ENCODE peak calls at places on chromosomes 16 and 17, in seven cellular contexts. B, K, A, O, E, D and G are unnamed samples.

GRCh38 chr17:74561580-74561979 is 5.7 kb downstream of the CD300H start:
- DNase-seq in B (no peak), K (no peak), A (no peak), O (no peak), E (no peak), D (no peak), G (no peak)

GRCh38 chr16:81796035-81796434 is 16.9 kb downstream of the PLCG2 start:
- DNase-seq in B (no peak), K (no peak), A (no peak), O (no peak), E (no peak), D (no peak), G (no peak)

GRCh38 chr16:48124266-48124665 is 31.5 kb downstream of the ABCC12 start:
- DNase-seq in B (no peak), K (no peak), A (no peak), O (no peak), E (no peak), D (no peak), G (no peak)

GRCh38 chr16:50165473-50165872 is 12.4 kb downstream of the TENT4B start:
- DNase-seq in B (no peak), K (no peak), A (no peak), O (no peak), E (no peak), D (no peak), G (no peak)

GRCh38 chr16:46466239-46466638 is 154.9 kb downstream of the SHCBP1 start:
- DNase-seq in B (no peak), K (no peak), A (no peak), O (no peak), E (no peak), D (no peak), G (no peak)

GRCh38 chr17:59837362-59838195 is 55.2 kb downstream of the TUBD1 start:
- DNase-seq in B (no peak), K (peak; percentile 100), A (peak; percentile 98), O (peak; percentile 95), E (no peak), D (peak; percentile 100), G (no peak)

GRCh38 chr16:67544844-67545664 is 16.4 kb downstream of the RIPOR1 start:
- DNase-seq in B (no peak), K (no peak), A (no peak), O (no peak), E (peak; percentile 42), D (no peak), G (no peak)

GRCh38 chr17:42202696-42203095 is 8.4 kb upstream of the GHDC start:
- DNase-seq in B (no peak), K (no peak), A (no peak), O (no peak), E (no peak), D (no peak), G (no peak)

GRCh38 chr16:84526794-84527485 is 22.5 kb upstream of the MEAK7 start:
- DNase-seq in B (no peak), K (peak; percentile 47), A (no peak), O (no peak), E (peak; percentile 39), D (peak; percentile 73), G (no peak)

GRCh38 chr17:37360632-37361031 is 15.2 kb upstream of the C17orf78 start:
- DNase-seq in B (no peak), K (peak; percentile 8), A (peak; percentile 5), O (no peak), E (no peak), D (peak; percentile 10), G (no peak)

GRCh38 chr16:66451548-66451947 is 24.5 kb downstream of the BEAN1 start:
- DNase-seq in B (no peak), K (no peak), A (no peak), O (no peak), E (no peak), D (no peak), G (no peak)

GRCh38 chr16:2824626-2825025 is 5.5 kb upstream of the ZG16B start:
- DNase-seq in B (no peak), K (no peak), A (no peak), O (no peak), E (peak; percentile 25), D (no peak), G (no peak)

GRCh38 chr17:44536090-44536960 is 21.0 kb upstream of the FZD2 start:
- DNase-seq in B (no peak), K (peak; percentile 54), A (no peak), O (no peak), E (no peak), D (no peak), G (no peak)

GRCh38 chr16:727291-727977 is 528 bp downstream of the HAGHL start:
- DNase-seq in B (no peak), K (peak; percentile 24), A (peak; percentile 62), O (no peak), E (no peak), D (no peak), G (no peak)

GRCh38 chr17:76816590-76817135 is 51.5 kb upstream of the MGAT5B start:
- DNase-seq in B (peak; percentile 28), K (peak; percentile 63), A (peak; percentile 67), O (no peak), E (no peak), D (peak; percentile 53), G (no peak)

GRCh38 chr17:31378638-31379037 is 12.8 kb upstream of the RAB11FIP4 start:
- DNase-seq in B (no peak), K (no peak), A (no peak), O (no peak), E (no peak), D (no peak), G (no peak)

GRCh38 chr16:57688487-57688986 is 6.1 kb upstream of the DRC7 start:
- DNase-seq in B (no peak), K (no peak), A (no peak), O (no peak), E (no peak), D (no peak), G (no peak)

GRCh38 chr17:35895602-35896001 is 15.4 kb upstream of the CCL5 start:
- DNase-seq in B (no peak), K (peak; percentile 23), A (no peak), O (no peak), E (no peak), D (peak; percentile 78), G (no peak)

GRCh38 chr17:78231991-78232759 is 744 bp downstream of the TMEM235 start:
- DNase-seq in B (no peak), K (no peak), A (peak; percentile 41), O (no peak), E (no peak), D (no peak), G (no peak)

GRCh38 chr16:7888421-7888820 is 555.8 kb downstream of the RBFOX1 start:
- DNase-seq in B (no peak), K (no peak), A (no peak), O (no peak), E (no peak), D (no peak), G (no peak)

GRCh38 chr17:22090263-22090935 is 398.1 kb downstream of the KCNJ18 start:
- DNase-seq in B (no peak), K (no peak), A (no peak), O (no peak), E (no peak), D (no peak), G (no peak)

GRCh38 chr17:72715906-72716572 is 376.4 kb downstream of the SLC39A11 start:
- DNase-seq in B (no peak), K (peak; percentile 96), A (peak; percentile 12), O (peak; percentile 41), E (no peak), D (peak; percentile 85), G (no peak)

GRCh38 chr16:6211644-6212043 is 1114.0 kb upstream of the EEF2KMT start:
- DNase-seq in B (no peak), K (no peak), A (no peak), O (no peak), E (no peak), D (no peak), G (no peak)

GRCh38 chr16:24516900-24517669 is 22.3 kb upstream of the RBBP6 start:
- DNase-seq in B (peak; percentile 68), K (peak; percentile 82), A (peak; percentile 84), O (no peak), E (peak; percentile 71), D (peak; percentile 93), G (peak; percentile 59)

GRCh38 chr17:83199500-83200201 is 120.2 kb downstream of the METRNL start:
- DNase-seq in B (peak; percentile 24), K (peak; percentile 69), A (no peak), O (no peak), E (peak; percentile 87), D (no peak), G (no peak)

GRCh38 chr17:28901866-28902818 is 737 bp downstream of the DHRS13 start:
- DNase-seq in B (no peak), K (peak; percentile 48), A (peak; percentile 81), O (no peak), E (peak; percentile 67), D (no peak), G (no peak)

GRCh38 chr17:68429881-68430280 is 27.4 kb downstream of the WIPI1 start:
- DNase-seq in B (no peak), K (no peak), A (no peak), O (no peak), E (no peak), D (no peak), G (no peak)

GRCh38 chr17:81665205-81666091 is 957 bp downstream of the OXLD1 start:
- DNase-seq in B (peak; percentile 41), K (peak; percentile 28), A (peak; percentile 69), O (no peak), E (peak; percentile 62), D (peak; percentile 18), G (no peak)